ENCODE peak calls at places on chromosomes 7 and 10, in six cellular contexts. One of them, this sample, is unnamed.
A peak's percentile ranks its signal among the peaks of the same experiment; 100 is the strongest.

GRCh38 chr10:86265236-86265876 is 101.2 kb downstream of the GRID1 start:
- DNase-seq in AG09319: no peak
- DNase-seq in Right ventricle myocardium superior: no peak
- DNase-seq in activated CD8-positive, alpha-beta T cell treated with anti-CD3 and anti-CD28 coated beads for 36 hours: no peak
- DNase-seq in glutamatergic neuron: no peak
- DNase-seq in NCI-H1092: no peak
- DNase-seq in this sample: no peak

GRCh38 chr7:37732253-37732652 is 48.7 kb downstream of the GPR141 start:
- DNase-seq in AG09319: no peak
- DNase-seq in Right ventricle myocardium superior: peak; percentile 45
- DNase-seq in activated CD8-positive, alpha-beta T cell treated with anti-CD3 and anti-CD28 coated beads for 36 hours: peak; percentile 48
- DNase-seq in glutamatergic neuron: peak; percentile 35
- DNase-seq in NCI-H1092: no peak
- DNase-seq in this sample: no peak

GRCh38 chr10:34288634-34289033 is 526.5 kb downstream of the PARD3 start:
- DNase-seq in AG09319: no peak
- DNase-seq in Right ventricle myocardium superior: no peak
- DNase-seq in activated CD8-positive, alpha-beta T cell treated with anti-CD3 and anti-CD28 coated beads for 36 hours: no peak
- DNase-seq in glutamatergic neuron: no peak
- DNase-seq in NCI-H1092: no peak
- DNase-seq in this sample: no peak

GRCh38 chr7:80565554-80565953 is 53.7 kb upstream of the GNAT3 start:
- DNase-seq in AG09319: no peak
- DNase-seq in Right ventricle myocardium superior: no peak
- DNase-seq in activated CD8-positive, alpha-beta T cell treated with anti-CD3 and anti-CD28 coated beads for 36 hours: no peak
- DNase-seq in glutamatergic neuron: no peak
- DNase-seq in NCI-H1092: no peak
- DNase-seq in this sample: no peak

GRCh38 chr7:159114096-159114495 is 30.6 kb downstream of the VIPR2 start:
- DNase-seq in AG09319: no peak
- DNase-seq in Right ventricle myocardium superior: peak; percentile 32
- DNase-seq in activated CD8-positive, alpha-beta T cell treated with anti-CD3 and anti-CD28 coated beads for 36 hours: no peak
- DNase-seq in glutamatergic neuron: no peak
- DNase-seq in NCI-H1092: no peak
- DNase-seq in this sample: no peak

GRCh38 chr7:7907306-7907705 is 61.3 kb upstream of the GLCCI1 start:
- DNase-seq in AG09319: no peak
- DNase-seq in Right ventricle myocardium superior: no peak
- DNase-seq in activated CD8-positive, alpha-beta T cell treated with anti-CD3 and anti-CD28 coated beads for 36 hours: no peak
- DNase-seq in glutamatergic neuron: no peak
- DNase-seq in NCI-H1092: no peak
- DNase-seq in this sample: no peak

GRCh38 chr10:124971276-124971675 is 29.4 kb downstream of the ZRANB1 start:
- DNase-seq in AG09319: no peak
- DNase-seq in Right ventricle myocardium superior: no peak
- DNase-seq in activated CD8-positive, alpha-beta T cell treated with anti-CD3 and anti-CD28 coated beads for 36 hours: no peak
- DNase-seq in glutamatergic neuron: no peak
- DNase-seq in NCI-H1092: no peak
- DNase-seq in this sample: no peak

GRCh38 chr7:158997471-158997870 is 141.1 kb downstream of the DYNC2I1 start:
- DNase-seq in AG09319: no peak
- DNase-seq in Right ventricle myocardium superior: no peak
- DNase-seq in activated CD8-positive, alpha-beta T cell treated with anti-CD3 and anti-CD28 coated beads for 36 hours: no peak
- DNase-seq in glutamatergic neuron: no peak
- DNase-seq in NCI-H1092: peak; percentile 41
- DNase-seq in this sample: no peak

GRCh38 chr7:77415822-77416620 is at the start of gene GSAP:
- DNase-seq in AG09319: no peak
- DNase-seq in Right ventricle myocardium superior: peak; percentile 79
- DNase-seq in activated CD8-positive, alpha-beta T cell treated with anti-CD3 and anti-CD28 coated beads for 36 hours: peak; percentile 44
- DNase-seq in glutamatergic neuron: peak; percentile 47
- DNase-seq in NCI-H1092: peak; percentile 55
- DNase-seq in this sample: no peak